ENCODE peak calls at places on chromosomes 13 and 19, in four cellular contexts. W, T, C and I are unnamed samples.

GRCh38 chr19:29564574-29565005 is 38.8 kb downstream of the VSTM2B start:
- DNase-seq in W (no peak), T (no peak), C (no peak), I (no peak)

GRCh38 chr19:13864513-13865242 is 12.3 kb upstream of the NANOS3 start:
- DNase-seq in W (no peak), T (no peak), C (no peak), I (no peak)

GRCh38 chr13:71046360-71047079 is 820.5 kb downstream of the DACH1 start:
- DNase-seq in W (no peak), T (no peak), C (peak), I (no peak)

GRCh38 chr19:928471-929259 is 2.8 kb downstream of the ARID3A start:
- DNase-seq in W (peak), T (no peak), C (no peak), I (no peak)

GRCh38 chr13:64912141-64912540 is 2318.0 kb downstream of the PCDH9 start:
- DNase-seq in W (peak), T (peak), C (no peak), I (peak)

GRCh38 chr19:6677924-6678689 is 8.1 kb upstream of the TNFSF14 start:
- DNase-seq in W (peak), T (no peak), C (peak), I (no peak)

GRCh38 chr19:46040952-46041500 is at the start of gene IGFL4:
- DNase-seq in W (no peak), T (no peak), C (no peak), I (no peak)

GRCh38 chr13:49551245-49551644 is 34.1 kb downstream of the RCBTB1 start:
- DNase-seq in W (no peak), T (no peak), C (no peak), I (no peak)

GRCh38 chr13:36344173-36344572 is 2.0 kb downstream of the SPART start:
- DNase-seq in W (peak), T (no peak), C (no peak), I (peak)

GRCh38 chr13:29886446-29886845 is 36.0 kb upstream of the UBL3 start:
- DNase-seq in W (no peak), T (no peak), C (no peak), I (no peak)

DNA sequence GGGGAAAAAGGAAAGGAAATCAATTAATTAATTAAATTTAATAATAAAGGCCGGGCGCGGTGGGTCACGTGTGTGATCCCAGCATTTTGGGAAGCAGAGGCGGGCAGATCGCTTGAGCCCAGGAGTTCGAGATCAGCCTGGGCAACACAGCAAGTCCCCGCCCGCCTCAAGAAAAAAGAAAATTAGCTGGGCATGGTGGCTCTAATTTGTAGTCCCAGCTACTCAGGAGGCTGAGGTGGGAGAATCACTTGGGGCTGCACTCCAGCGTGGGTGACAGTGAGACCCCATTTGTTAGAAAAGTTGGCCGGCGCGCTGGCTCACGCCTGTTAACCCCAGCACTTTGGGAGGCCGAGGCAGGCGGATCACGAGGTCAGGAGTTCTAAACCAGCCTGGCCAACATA is 733 bp upstream of the CD320 start:
- DNase-seq in W (no peak), T (no peak), C (no peak), I (no peak)
- H3K4me3 ChIP-seq in W (peak), T (no peak), C (peak), I (peak)

GRCh38 chr19:8113017-8113416 is 36.4 kb downstream of the FBN3 start:
- DNase-seq in W (no peak), T (no peak), C (no peak), I (no peak)

GRCh38 chr19:8115805-8116396 is 33.5 kb downstream of the FBN3 start:
- DNase-seq in W (no peak), T (no peak), C (no peak), I (no peak)

GRCh38 chr19:8120636-8121480 is 28.5 kb downstream of the FBN3 start:
- DNase-seq in W (no peak), T (no peak), C (no peak), I (no peak)

GRCh38 chr19:8116437-8117293 is 32.7 kb downstream of the FBN3 start:
- DNase-seq in W (no peak), T (no peak), C (no peak), I (no peak)

DNA sequence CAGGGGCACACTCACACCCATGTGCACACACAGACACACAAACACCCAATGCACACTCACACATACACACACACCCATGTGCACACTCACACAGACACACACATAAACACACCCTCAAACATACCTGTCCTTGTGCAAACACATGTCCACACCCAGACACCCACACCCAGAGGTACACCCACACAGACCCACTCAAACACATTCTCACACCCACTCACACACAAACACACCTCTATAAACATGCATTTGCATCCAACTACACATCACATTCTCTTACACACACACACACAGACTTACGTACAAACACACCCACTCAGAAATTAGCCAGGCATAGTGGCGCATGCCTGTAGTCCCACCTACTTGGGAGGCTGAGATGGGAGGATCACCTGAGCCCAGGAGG is 31.4 kb downstream of the FBN3 start:
- DNase-seq in W (no peak), T (no peak), C (no peak), I (no peak)
- TF ChIP-seq CTCF in W (no peak), T (no peak), C (no peak), I (no peak)

GRCh38 chr19:2787115-2787514 is 1.8 kb downstream of the THOP1 start:
- DNase-seq in W (no peak), T (no peak), C (no peak), I (no peak)
- H3K4me3 ChIP-seq in W (no peak), T (no peak), C (no peak), I (no peak)

DNA sequence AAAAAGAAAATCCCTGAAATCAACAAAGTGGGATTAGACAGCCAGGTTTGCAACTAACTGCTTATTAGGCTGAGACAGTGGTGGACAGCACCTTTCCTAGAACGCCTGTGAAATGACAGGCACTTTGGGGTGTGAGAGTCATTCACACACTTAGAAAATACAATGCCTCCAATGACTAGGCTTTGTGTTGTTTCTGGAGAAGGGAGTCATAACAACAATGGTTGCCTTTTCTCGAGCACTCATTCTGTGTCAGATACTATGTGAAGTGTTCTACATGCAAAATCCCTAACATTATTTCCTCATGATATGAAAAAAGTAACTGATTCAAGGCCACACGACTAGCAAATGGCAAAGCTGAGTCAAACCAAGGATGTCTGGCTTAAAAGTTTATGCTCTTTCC is 41.2 kb downstream of the SACS start:
- DNase-seq in W (no peak), T (no peak), C (no peak), I (no peak)
- TF ChIP-seq CTCF in W (no peak), T (no peak), C (no peak), I (no peak)

GRCh38 chr13:113927661-113928581 is 46.0 kb downstream of the C13orf46 start:
- DNase-seq in W (peak), T (peak), C (no peak), I (peak)
- H3K4me3 ChIP-seq in W (no peak), T (no peak), C (no peak), I (peak)

GRCh38 chr13:31947506-31947905 is 84.1 kb upstream of the FRY start:
- DNase-seq in W (no peak), T (no peak), C (no peak), I (no peak)

GRCh38 chr13:31945202-31945978 is 86.2 kb upstream of the FRY start:
- DNase-seq in W (peak), T (peak), C (peak), I (peak)

GRCh38 chr13:31944262-31945160 is 87.1 kb upstream of the FRY start:
- DNase-seq in W (no peak), T (no peak), C (no peak), I (no peak)

GRCh38 chr13:31946091-31946770 is 85.3 kb upstream of the FRY start:
- DNase-seq in W (peak), T (no peak), C (no peak), I (no peak)

DNA sequence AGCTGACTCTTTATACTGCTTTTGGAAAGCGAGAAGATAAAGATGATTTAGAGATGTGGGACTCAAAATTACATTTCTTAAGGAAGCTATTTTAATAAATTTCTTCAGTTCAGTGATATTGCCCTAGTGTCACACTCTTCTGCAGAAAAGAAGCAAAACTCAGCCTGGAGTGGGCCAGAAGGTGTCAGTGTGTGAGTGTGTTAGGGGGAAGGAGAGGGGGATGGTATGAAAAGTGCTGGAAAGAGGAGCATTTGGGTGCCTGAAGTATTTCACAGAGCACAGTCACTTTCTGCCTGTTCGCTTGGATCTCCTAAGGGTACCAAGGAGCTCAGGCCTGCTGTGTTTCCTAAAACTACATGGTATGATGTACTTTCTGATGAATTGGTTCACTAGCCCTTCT is 84.5 kb upstream of the FRY start:
- DNase-seq in W (no peak), T (no peak), C (peak), I (no peak)
- TF ChIP-seq CTCF in W (no peak), T (no peak), C (peak), I (no peak)